ENCODE peak calls at places on chromosomes 1 and 21, in seven cellular contexts. B is PC-9, T is astrocyte, Q is K562, H is IMR-90, O is neural progenitor cell, K is hepatocyte. W is an unnamed sample.
A peak's percentile ranks its signal among the peaks of the same experiment; 100 is the strongest.

GRCh38 chr1:43522776-43523480 is 7.8 kb upstream of the PTPRF start:
- DNase-seq in B (peak; percentile 97), O (no peak), T (peak; percentile 78), Q (peak; percentile 94), H (peak; percentile 93), K (peak; percentile 90), W (no peak)

GRCh38 chr1:59220356-59220755 is 76.5 kb upstream of the FGGY start:
- DNase-seq in T (peak; percentile 26), H (no peak), B (no peak), Q (no peak), O (no peak), K (no peak), W (no peak)

GRCh38 chr1:194654956-194655355 is 1468.5 kb upstream of the B3GALT2 start:
- DNase-seq in O (no peak), Q (no peak), K (no peak), H (no peak), B (no peak), T (no peak), W (no peak)

GRCh38 chr1:162720996-162721395 is 69.5 kb upstream of the HSD17B7 start:
- DNase-seq in Q (no peak), O (no peak), T (no peak), H (peak; percentile 50), K (no peak), B (no peak), W (no peak)

GRCh38 chr1:154179951-154180687 is 11.8 kb downstream of the TPM3 start:
- DNase-seq in Q (no peak), H (no peak), O (peak; percentile 14), K (peak; percentile 63), B (no peak), T (no peak), W (peak; percentile 34)

GRCh38 chr1:226870323-226871046 is at the start of gene PSEN2:
- DNase-seq in K (peak; percentile 85), T (peak; percentile 26), Q (peak; percentile 96), B (no peak), O (peak; percentile 74), H (peak; percentile 28), W (peak; percentile 86)

GRCh38 chr21:36235058-36235582 is 78.5 kb downstream of the DOP1B start:
- DNase-seq in Q (no peak), T (no peak), O (peak; percentile 41), H (no peak), B (peak; percentile 78), K (peak; percentile 30), W (no peak)

GRCh38 chr21:42161957-42162681 is 56.8 kb upstream of the ABCG1 start:
- DNase-seq in B (no peak), K (peak; percentile 42), Q (no peak), H (no peak), O (peak; percentile 22), T (no peak), W (no peak)

GRCh38 chr1:193472430-193472829 is 286.0 kb upstream of the B3GALT2 start:
- DNase-seq in B (no peak), K (no peak), O (no peak), T (no peak), Q (no peak), H (no peak), W (no peak)

GRCh38 chr1:58749646-58750045 is 34.2 kb downstream of the JUN start:
- DNase-seq in K (no peak), O (no peak), H (no peak), Q (no peak), B (no peak), T (no peak), W (no peak)

GRCh38 chr21:29196021-29196663 is 65.7 kb downstream of the MAP3K7CL start:
- DNase-seq in H (peak; percentile 97), Q (peak; percentile 64), O (no peak), T (peak; percentile 92), B (peak; percentile 87), K (peak; percentile 70), W (peak; percentile 79)

GRCh38 chr1:245810181-245810727 is 655.5 kb downstream of the KIF26B start:
- DNase-seq in O (no peak), B (no peak), K (no peak), Q (no peak), T (no peak), H (no peak), W (no peak)

GRCh38 chr1:111754964-111755320 is 759 bp upstream of the DDX20 start:
- DNase-seq in H (peak; percentile 39), B (no peak), O (peak; percentile 69), K (peak; percentile 69), Q (peak; percentile 56), T (no peak), W (no peak)

GRCh38 chr1:235455806-235456205 is 48.4 kb downstream of the B3GALNT2 start:
- DNase-seq in B (no peak), T (no peak), H (no peak), Q (no peak), K (no peak), O (no peak), W (no peak)

GRCh38 chr1:15337656-15338402 is 71.9 kb upstream of the EFHD2 start:
- DNase-seq in H (peak; percentile 85), Q (no peak), K (no peak), T (peak; percentile 86), B (peak; percentile 56), O (no peak), W (no peak)

GRCh38 chr21:26506951-26507350 is 66.1 kb downstream of the CYYR1 start:
- DNase-seq in T (peak; percentile 42), B (no peak), O (no peak), Q (no peak), K (peak; percentile 11), H (peak; percentile 7), W (no peak)

GRCh38 chr1:30788580-30789387 is 31.2 kb upstream of the LAPTM5 start:
- DNase-seq in T (no peak), Q (no peak), B (no peak), H (no peak), O (no peak), K (peak; percentile 57), W (no peak)

GRCh38 chr1:48679868-48680267 is 96.8 kb downstream of the BEND5 start:
- DNase-seq in H (no peak), T (no peak), B (no peak), O (no peak), K (no peak), Q (no peak), W (no peak)

GRCh38 chr1:8878448-8879347 is at the start of gene ENO1:
- DNase-seq in K (peak; percentile 98), O (peak; percentile 94), H (peak; percentile 97), B (peak; percentile 83), Q (peak; percentile 100), T (peak; percentile 93), W (peak; percentile 97)
- H2AFZ ChIP-seq in K (peak within 1 kb of the TSS; percentile 31), O (peak within 1 kb of the TSS; percentile 82), H (peak within 1 kb of the TSS; percentile 89), B (peak within 1 kb of the TSS; percentile 74), Q (peak within 1 kb of the TSS; percentile 85), T (peak within 1 kb of the TSS; percentile 86), W (peak within 1 kb of the TSS; percentile 77)

GRCh38 chr21:44910229-44911065 is 10.3 kb downstream of the ITGB2 start:
- DNase-seq in B (no peak), Q (no peak), T (no peak), K (no peak), H (no peak), O (no peak), W (no peak)

GRCh38 chr21:44911066-44911383 is 9.7 kb downstream of the ITGB2 start:
- DNase-seq in H (no peak), B (no peak), Q (no peak), T (no peak), K (no peak), O (no peak), W (no peak)

GRCh38 chr21:44911384-44912157 is 9.1 kb downstream of the ITGB2 start:
- DNase-seq in B (peak; percentile 84), T (no peak), Q (peak; percentile 72), O (no peak), K (no peak), H (no peak), W (no peak)

GRCh38 chr21:44913425-44914175 is 7.1 kb downstream of the ITGB2 start:
- DNase-seq in Q (no peak), H (no peak), T (no peak), B (no peak), O (no peak), K (no peak), W (no peak)

DNA sequence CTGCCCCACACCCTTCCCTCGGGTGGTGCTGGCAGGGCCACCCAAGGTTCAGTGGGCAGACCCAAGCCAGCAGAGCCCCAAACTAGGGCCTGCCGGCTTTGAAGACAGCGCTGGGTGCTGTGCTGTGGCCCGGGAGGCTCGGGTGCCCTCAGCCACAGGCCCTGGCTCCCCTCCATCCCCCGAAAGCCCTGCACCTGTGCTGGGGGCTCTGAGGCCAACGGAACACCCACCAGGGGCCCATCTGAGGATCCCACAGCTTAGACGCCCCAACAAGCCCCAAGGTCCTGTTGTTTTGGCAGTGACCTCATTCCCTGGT is 8.6 kb downstream of the ITGB2 start:
- DNase-seq in O (no peak), K (no peak), B (no peak), H (no peak), T (no peak), Q (no peak), W (no peak)
- H3K27ac ChIP-seq in O (no peak overlapping the region), K (no peak overlapping the region), B (peak overlapping the region; percentile 74), H (no peak overlapping the region), T (no peak overlapping the region), Q (no peak overlapping the region), W (no peak overlapping the region)

DNA sequence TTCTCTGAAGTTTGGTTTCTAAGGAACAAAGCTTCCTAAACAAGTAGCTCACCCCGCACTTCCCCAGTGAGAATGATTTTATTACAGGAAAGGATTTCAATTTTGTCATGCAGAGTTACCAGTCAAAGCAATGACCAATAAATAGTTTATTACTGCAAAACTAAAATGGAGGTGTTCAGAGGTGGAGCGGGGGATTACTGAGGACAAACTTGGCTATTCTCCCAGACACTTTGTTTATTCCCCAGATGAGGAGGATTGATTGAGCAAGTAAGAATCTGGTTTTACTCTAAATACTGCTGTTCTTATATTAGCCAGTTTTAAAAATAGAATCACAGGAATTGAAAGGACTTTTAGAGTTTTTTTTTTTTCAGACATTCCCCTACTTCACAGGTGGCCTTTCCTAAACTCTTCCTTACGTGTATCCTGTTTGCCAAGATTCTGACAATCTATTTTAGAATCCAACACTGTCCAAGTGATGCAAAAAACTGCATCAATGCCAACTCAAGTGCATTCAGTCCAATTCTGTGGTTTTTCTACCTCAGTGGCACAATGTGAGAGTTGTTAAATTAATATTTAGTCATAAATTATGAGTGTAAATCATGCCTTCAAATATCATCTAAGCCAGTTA is 136.1 kb downstream of the TNFSF18 start:
- DNase-seq in T (peak; percentile 83), B (no peak), Q (no peak), O (no peak), K (no peak), H (peak; percentile 92), W (no peak)
- H3K4me1 ChIP-seq in T (peaks cover 44% of the 10 kb centered on the region), B (peaks cover 23% of the 10 kb centered on the region), Q (no peaks in the 10 kb centered on the region), O (no peaks in the 10 kb centered on the region), K (peaks cover 3% of the 10 kb centered on the region), H (peaks cover 25% of the 10 kb centered on the region), W (peaks cover 3% of the 10 kb centered on the region)

DNA sequence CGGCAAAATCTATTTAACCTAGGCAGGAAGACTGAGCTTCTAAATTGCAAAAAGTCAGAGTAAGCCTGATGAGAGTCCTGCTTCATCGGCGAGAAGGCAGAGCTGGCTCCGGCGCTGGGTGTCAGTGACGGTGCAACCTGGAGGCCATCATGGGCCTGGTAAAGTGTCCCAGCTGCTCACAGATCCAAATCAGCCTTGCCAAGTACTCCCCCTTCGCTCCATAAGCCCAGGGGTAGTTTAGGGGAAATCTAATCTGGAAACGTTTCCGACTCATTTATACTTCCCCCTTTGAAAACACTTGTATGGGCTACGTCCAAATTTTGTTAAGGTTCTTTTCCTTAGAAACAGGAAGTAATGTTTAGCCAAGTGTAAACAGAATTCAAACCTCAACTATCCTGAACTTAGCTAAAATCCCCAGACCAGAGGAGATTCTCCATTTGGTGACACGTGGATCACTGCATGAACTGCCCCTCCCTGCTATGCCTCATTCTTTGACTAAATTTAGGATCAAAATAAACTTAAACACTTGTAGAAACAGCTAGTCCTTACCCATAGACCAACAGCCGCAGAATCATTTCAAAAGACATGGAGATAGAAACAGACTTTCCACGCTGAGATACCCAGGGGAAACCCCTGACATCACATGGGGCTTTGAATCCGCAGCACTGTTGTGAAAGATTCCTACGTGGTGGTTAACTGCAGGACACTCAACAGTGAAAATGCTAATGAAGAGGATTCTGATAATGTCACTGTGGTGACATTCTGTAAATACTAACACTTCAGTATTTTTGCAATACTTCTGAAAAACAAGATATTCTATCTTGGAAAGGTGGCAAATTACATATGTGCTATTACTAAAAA is 172.7 kb downstream of the TGFBR3 start:
- DNase-seq in Q (no peak), T (no peak), K (peak; percentile 34), H (peak; percentile 78), O (no peak), B (no peak), W (no peak)
- H2AFZ ChIP-seq in Q (peak overlapping the region; percentile 94), T (no peak overlapping the region), K (no peak overlapping the region), H (peak overlapping the region; percentile 83), O (peak overlapping the region; percentile 41), B (no peak overlapping the region), W (no peak overlapping the region)

W was measured in MM.1S.